ENCODE peak calls at places on chromosomes 6 and 20, in five cellular contexts. Z is heart right ventricle, U is left ventricle myocardium inferior, A is nephron progenitor cell, T is left lung. B is an unnamed sample.

GRCh38 chr20:382291-383115 is 1.9 kb downstream of the TRIB3 start:
- DNase-seq in T (no peak), U (no peak), A (no peak), Z (no peak), B (no peak)

GRCh38 chr6:169145991-169146501 is 107.6 kb downstream of the THBS2 start:
- DNase-seq in Z (no peak), A (no peak), T (no peak), U (no peak), B (no peak)

GRCh38 chr20:49951160-49951559 is 15.0 kb downstream of the RNF114 start:
- DNase-seq in Z (no peak), A (no peak), T (no peak), U (no peak), B (no peak)

GRCh38 chr6:131001113-131001776 is 61.8 kb downstream of the EPB41L2 start:
- DNase-seq in Z (no peak), A (no peak), U (no peak), T (no peak), B (no peak)

GRCh38 chr20:37522258-37523011 is 1.4 kb downstream of the NNAT start:
- DNase-seq in Z (peak), U (peak), T (peak), A (no peak), B (no peak)

GRCh38 chr20:61117725-61118124 is 134.3 kb upstream of the CDH4 start:
- DNase-seq in Z (no peak), U (no peak), T (no peak), A (no peak), B (no peak)

GRCh38 chr6:84284428-84285033 is 57.1 kb upstream of the CEP162 start:
- DNase-seq in Z (no peak), T (no peak), U (no peak), A (no peak), B (no peak)

GRCh38 chr6:161414800-161415199 is 140.9 kb upstream of the AGPAT4 start:
- DNase-seq in U (no peak), A (peak), Z (no peak), T (no peak), B (no peak)

GRCh38 chr6:19380287-19380686 is 456.9 kb upstream of the ID4 start:
- DNase-seq in U (no peak), T (no peak), A (no peak), Z (no peak), B (no peak)

GRCh38 chr6:66264376-66264775 is 557.4 kb upstream of the EYS start:
- DNase-seq in A (no peak), U (no peak), T (no peak), Z (no peak), B (no peak)

GRCh38 chr6:40556023-40556422 is 31.1 kb downstream of the LRFN2 start:
- DNase-seq in A (no peak), Z (no peak), T (no peak), U (no peak), B (no peak)

GRCh38 chr6:132650413-132650812 is 8.6 kb downstream of the TAAR1 start:
- DNase-seq in U (no peak), T (no peak), A (no peak), Z (no peak), B (no peak)

GRCh38 chr6:144215402-144215931 is 65.2 kb downstream of the STX11 start:
- DNase-seq in U (peak), A (no peak), T (peak), Z (peak), B (no peak)

DNA sequence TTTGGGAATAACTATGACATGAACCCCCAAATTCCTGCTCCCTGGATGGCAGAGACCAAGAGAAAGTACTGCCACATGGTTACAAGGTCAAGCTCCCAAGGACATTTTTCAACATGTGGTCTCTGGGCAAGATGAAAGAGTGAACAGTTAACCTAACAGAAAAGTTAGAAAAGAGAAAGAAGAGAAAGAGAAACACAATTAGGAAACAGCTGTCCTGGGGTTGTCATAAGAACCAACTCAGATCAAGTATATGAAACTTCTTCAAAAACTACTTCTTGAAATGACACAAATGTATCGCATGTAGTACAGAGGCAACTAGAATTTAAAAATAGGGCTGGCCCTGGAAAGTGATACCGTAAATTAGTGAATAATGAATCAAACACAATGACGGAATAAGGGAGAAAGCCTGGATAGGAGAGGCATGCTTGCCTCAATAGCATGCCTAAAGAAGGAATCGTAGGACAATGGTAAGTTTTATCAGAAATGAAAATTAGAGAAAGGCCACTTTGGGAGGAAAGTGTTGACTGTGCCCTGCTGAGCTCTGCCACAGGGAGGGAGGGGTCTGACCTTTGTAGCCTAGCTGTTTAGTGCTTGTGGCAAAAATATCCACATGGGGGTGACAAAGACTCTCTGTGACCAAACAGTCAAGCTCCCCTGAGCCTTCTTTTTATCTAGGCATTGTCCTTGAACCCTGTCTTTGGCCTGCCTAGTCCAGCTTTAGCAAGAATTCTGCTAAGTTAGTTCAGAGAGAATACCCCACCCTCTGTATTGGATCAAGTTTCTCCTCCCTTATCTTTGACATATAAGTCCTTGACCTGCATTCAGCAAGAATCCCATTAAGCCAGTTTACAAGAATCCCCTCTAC is 4.3 kb upstream of the DCBLD1 start:
- DNase-seq in Z (no peak), U (no peak), A (no peak), T (no peak), B (no peak)
- TF ChIP-seq CTCF in Z (peak), U (peak), A (no peak), T (peak), B (peak)

DNA sequence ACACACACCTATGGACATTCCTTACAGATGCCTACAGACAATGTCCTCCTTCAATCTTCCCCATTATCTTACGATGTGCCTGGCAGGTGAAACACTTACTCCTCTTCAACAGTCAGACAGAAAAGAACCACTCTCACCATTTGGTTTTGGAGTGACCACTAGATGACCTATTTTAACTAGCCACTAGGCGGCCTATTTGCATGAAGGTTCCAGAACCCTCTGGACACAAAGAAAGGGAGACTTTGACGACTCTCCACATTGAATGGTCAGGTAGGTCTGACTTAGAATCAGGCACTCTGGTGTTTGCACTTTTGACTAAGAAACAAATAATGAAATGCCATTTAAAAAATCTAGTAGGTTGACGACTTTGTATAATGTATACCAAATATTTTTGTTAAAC is 42.0 kb downstream of the PNLDC1 start:
- DNase-seq in A (no peak), Z (no peak), T (no peak), U (no peak), B (no peak)
- TF ChIP-seq CTCF in A (peak), Z (no peak), T (no peak), U (peak), B (peak)

DNA sequence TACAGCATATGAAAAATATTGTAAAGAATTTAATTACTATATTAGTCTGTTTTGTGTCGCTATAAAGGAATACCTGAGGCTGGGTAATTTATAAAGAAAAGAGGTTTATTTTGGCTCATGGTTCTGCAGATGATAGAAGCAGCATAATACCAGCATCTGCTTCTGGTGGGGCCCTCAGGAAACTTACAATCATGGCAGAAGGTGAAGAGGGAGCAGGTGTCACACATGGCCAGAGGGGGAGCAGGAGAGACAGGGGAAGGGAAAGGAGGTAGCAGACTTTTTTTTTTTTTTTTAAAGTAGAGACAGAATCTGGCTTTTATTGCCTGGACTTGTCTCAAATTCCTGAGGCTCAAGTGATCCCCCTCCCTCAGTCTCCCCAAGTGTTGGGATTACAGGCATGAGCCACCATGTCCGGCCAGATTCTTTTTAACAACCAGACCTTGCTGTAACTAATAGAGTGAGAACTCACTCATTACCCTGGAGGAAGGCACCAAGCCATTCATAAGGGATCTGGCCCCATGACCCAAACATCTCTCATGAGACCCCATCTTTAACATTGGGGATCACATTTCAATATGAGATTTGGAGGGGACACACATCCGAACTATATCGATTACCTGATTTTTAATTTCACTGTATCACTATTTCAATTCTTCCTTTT is 64.6 kb downstream of the MAN1A1 start:
- DNase-seq in A (no peak), Z (no peak), T (no peak), U (no peak), B (no peak)
- TF ChIP-seq CTCF in A (no peak), Z (no peak), T (no peak), U (peak), B (peak)

DNA sequence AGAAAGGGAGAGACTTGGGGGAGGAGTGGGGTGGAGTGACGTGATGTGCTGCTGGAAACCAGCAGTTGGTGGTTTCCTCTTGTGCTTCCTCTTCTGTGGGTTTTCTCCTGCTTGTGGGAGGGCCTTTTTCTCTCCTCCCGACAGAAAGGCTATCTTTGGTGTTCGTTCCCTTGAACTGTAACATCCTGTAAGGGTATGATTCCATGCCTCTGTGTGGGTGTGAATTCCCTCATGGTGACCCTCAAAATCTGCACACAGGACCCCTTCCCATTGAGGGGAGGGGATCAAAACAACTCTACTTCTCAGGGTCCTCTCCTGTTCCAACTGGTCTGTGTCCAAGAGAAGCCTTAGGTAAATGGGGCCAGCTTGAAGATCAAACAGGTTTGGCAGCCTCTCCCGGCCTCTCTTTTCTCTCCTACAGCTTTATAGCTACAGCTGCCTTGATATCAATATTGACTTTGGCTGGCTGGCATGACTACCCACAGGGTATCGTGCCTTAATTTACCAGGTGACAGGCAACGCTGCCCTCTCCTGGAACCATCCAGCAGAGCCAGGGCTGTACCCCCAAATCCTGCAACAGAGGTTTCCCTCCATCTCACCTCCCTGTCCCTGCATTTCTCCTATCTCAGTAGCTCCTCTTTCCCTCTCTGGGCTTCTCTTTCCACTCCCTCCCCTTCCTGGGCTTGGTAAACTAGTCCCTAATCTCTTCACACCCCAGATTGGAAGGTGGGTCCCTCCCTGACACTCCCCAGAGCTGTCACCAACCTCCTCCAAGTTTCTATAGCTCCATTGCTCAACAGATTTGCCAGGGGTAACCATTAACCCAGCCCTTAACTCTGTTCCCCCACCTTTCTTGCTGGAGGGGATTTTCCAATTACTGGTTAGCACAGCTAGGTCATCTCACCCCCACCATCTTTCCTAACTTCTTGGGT is 1.5 kb upstream of the MSH5 start:
- DNase-seq in U (no peak), A (no peak), T (peak), Z (no peak), B (no peak)
- TF ChIP-seq CTCF in U (no peak), A (no peak), T (no peak), Z (no peak), B (peak)

GRCh38 chr6:37222125-37222967 is 35.2 kb upstream of the TBC1D22B start:
- DNase-seq in T (peak), Z (peak), A (peak), U (peak), B (no peak)
- TF ChIP-seq CTCF in T (no peak), Z (no peak), A (no peak), U (no peak), B (peak)

GRCh38 chr6:33088258-33088930 is 12.6 kb downstream of the HLA-DPB1 start:
- DNase-seq in T (no peak), U (no peak), Z (no peak), A (no peak), B (no peak)

GRCh38 chr6:33093857-33094256 is 18.1 kb downstream of the HLA-DPB1 start:
- DNase-seq in U (no peak), T (no peak), Z (no peak), A (no peak), B (no peak)

GRCh38 chr6:33088931-33089640 is 13.3 kb downstream of the HLA-DPB1 start:
- DNase-seq in U (no peak), A (no peak), Z (no peak), T (no peak), B (no peak)

GRCh38 chr6:33092385-33092784 is 16.6 kb downstream of the HLA-DPB1 start:
- DNase-seq in A (no peak), Z (no peak), U (no peak), T (no peak), B (no peak)

DNA sequence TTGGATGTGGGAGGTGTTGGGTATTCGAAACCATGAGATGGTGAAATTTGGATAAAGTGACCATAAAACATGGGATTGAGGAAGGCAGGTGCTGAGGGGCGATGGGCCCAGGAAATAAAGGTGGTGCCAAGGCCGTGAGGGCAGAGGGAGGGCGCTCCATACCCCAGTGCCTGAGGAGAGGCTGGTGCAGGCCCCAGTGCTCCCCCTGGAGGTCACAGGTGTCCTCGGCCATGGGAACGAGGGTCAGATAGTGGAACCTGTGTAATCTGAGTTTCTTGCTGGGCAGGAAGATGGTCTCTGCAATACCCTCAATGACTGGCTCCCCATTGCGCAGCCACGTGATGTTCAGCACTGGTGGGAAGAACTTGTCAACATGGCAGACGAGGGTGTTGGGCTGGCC is 16.2 kb downstream of the HLA-DPB1 start:
- DNase-seq in T (no peak), Z (peak), A (peak), U (no peak), B (no peak)
- TF ChIP-seq CTCF in T (peak), Z (peak), A (peak), U (peak), B (peak)

GRCh38 chr6:85449818-85450577 is at the start of gene NT5E:
- DNase-seq in T (peak), A (peak), U (peak), Z (peak), B (peak)
- TF ChIP-seq CTCF in T (no peak), A (no peak), U (no peak), Z (no peak), B (no peak)

GRCh38 chr20:44112889-44113641 is 73.9 kb downstream of the JPH2 start:
- DNase-seq in T (no peak), U (no peak), Z (no peak), A (no peak), B (no peak)

GRCh38 chr20:44113642-44113945 is 73.4 kb downstream of the JPH2 start:
- DNase-seq in T (no peak), Z (no peak), A (no peak), U (no peak), B (no peak)

GRCh38 chr20:44114755-44115044 is 72.3 kb downstream of the JPH2 start:
- DNase-seq in A (no peak), Z (no peak), T (no peak), U (no peak), B (no peak)

GRCh38 chr20:44115762-44116644 is 71.0 kb downstream of the JPH2 start:
- DNase-seq in U (no peak), T (no peak), A (no peak), Z (no peak), B (no peak)

DNA sequence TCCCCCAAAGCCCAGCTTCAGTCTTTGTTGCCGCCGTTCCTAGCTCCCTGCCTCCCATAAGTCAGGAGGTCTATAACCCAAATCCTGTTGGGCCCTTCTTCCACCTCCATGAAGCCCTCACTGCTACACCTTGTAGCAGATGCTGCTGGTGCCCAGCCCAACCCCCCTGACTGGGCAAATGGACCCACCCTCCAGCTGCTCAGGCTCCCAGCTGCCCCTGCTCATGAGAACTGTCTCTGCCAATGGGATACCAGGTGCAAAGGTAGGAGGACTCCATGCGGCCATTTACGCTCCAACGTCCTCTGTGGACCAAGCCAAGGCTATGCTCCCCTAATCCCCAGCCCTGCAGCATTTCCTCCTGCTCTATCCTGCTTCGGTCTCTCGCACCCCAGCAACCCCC is 71.8 kb downstream of the JPH2 start:
- DNase-seq in U (no peak), T (no peak), Z (no peak), A (no peak), B (no peak)
- TF ChIP-seq CTCF in U (no peak), T (no peak), Z (no peak), A (no peak), B (no peak)

GRCh38 chr20:62782149-62782892 is 14.0 kb upstream of the MRGBP start:
- DNase-seq in Z (no peak), A (no peak), T (no peak), U (no peak), B (no peak)
- TF ChIP-seq CTCF in Z (no peak), A (no peak), T (no peak), U (no peak), B (no peak)

B was measured in chondrocyte.